ENCODE peak calls at places on chromosomes 12 and 14, in five cellular contexts. One of them, this sample, is unnamed.

GRCh38 chr14:23436327-23437141 is 1.1 kb upstream of the MYH7 start:
- DNase-seq in mesendoderm: peak; percentile 19
- DNase-seq in IMR-90: no peak
- DNase-seq in H9: no peak
- DNase-seq in mesenchymal stem cell: no peak
- DNase-seq in this sample: no peak

GRCh38 chr12:884746-885414 is 64.6 kb downstream of the RAD52 start:
- DNase-seq in mesendoderm: no peak
- DNase-seq in IMR-90: no peak
- DNase-seq in H9: no peak
- DNase-seq in mesenchymal stem cell: no peak
- DNase-seq in this sample: no peak

GRCh38 chr14:86897224-86897623 is 1095.8 kb downstream of the GALC start:
- DNase-seq in mesendoderm: no peak
- DNase-seq in IMR-90: no peak
- DNase-seq in H9: no peak
- DNase-seq in mesenchymal stem cell: no peak
- DNase-seq in this sample: no peak

GRCh38 chr12:57552692-57553321 is 3.0 kb downstream of the KIF5A start:
- DNase-seq in mesendoderm: no peak
- DNase-seq in IMR-90: peak; percentile 36
- DNase-seq in H9: no peak
- DNase-seq in mesenchymal stem cell: peak; percentile 78
- DNase-seq in this sample: no peak

GRCh38 chr14:77980475-77981321 is 180.8 kb downstream of the ADCK1 start:
- DNase-seq in mesendoderm: peak; percentile 57
- DNase-seq in IMR-90: no peak
- DNase-seq in H9: peak; percentile 68
- DNase-seq in mesenchymal stem cell: no peak
- DNase-seq in this sample: no peak

GRCh38 chr14:102776761-102777710 is at the start of gene TRAF3:
- DNase-seq in mesendoderm: no peak
- DNase-seq in IMR-90: peak; percentile 77
- DNase-seq in H9: peak; percentile 27
- DNase-seq in mesenchymal stem cell: peak; percentile 83
- DNase-seq in this sample: no peak

GRCh38 chr12:32116897-32117296 is 10.2 kb downstream of the BICD1 start:
- DNase-seq in mesendoderm: no peak
- DNase-seq in IMR-90: peak; percentile 65
- DNase-seq in H9: peak; percentile 0
- DNase-seq in mesenchymal stem cell: peak; percentile 61
- DNase-seq in this sample: no peak

GRCh38 chr12:124830306-124830705 is 33.4 kb downstream of the SCARB1 start:
- DNase-seq in mesendoderm: no peak
- DNase-seq in IMR-90: no peak
- DNase-seq in H9: no peak
- DNase-seq in mesenchymal stem cell: no peak
- DNase-seq in this sample: no peak

GRCh38 chr12:1184402-1184801 is 193.4 kb downstream of the ERC1 start:
- DNase-seq in mesendoderm: no peak
- DNase-seq in IMR-90: peak; percentile 72
- DNase-seq in H9: no peak
- DNase-seq in mesenchymal stem cell: no peak
- DNase-seq in this sample: no peak

GRCh38 chr14:99427632-99428315 is 52.9 kb downstream of the SETD3 start:
- DNase-seq in mesendoderm: peak; percentile 76
- DNase-seq in IMR-90: peak; percentile 56
- DNase-seq in H9: no peak
- DNase-seq in mesenchymal stem cell: peak; percentile 97
- DNase-seq in this sample: no peak

GRCh38 chr12:27462151-27462694 is 15.7 kb downstream of the SMCO2 start:
- DNase-seq in mesendoderm: no peak
- DNase-seq in IMR-90: peak; percentile 87
- DNase-seq in H9: no peak
- DNase-seq in mesenchymal stem cell: no peak
- DNase-seq in this sample: no peak

GRCh38 chr14:24231263-24232120 is 675 bp downstream of the NEDD8 start:
- DNase-seq in mesendoderm: no peak
- DNase-seq in IMR-90: no peak
- DNase-seq in H9: no peak
- DNase-seq in mesenchymal stem cell: no peak
- DNase-seq in this sample: no peak

GRCh38 chr14:25406818-25407217 is 356.9 kb upstream of the STXBP6 start:
- DNase-seq in mesendoderm: peak; percentile 80
- DNase-seq in IMR-90: peak; percentile 8
- DNase-seq in H9: peak; percentile 56
- DNase-seq in mesenchymal stem cell: no peak
- DNase-seq in this sample: peak; percentile 56

GRCh38 chr12:93624595-93625294 is 52.3 kb downstream of the SOCS2 start:
- DNase-seq in mesendoderm: peak; percentile 82
- DNase-seq in IMR-90: peak; percentile 98
- DNase-seq in H9: peak; percentile 5
- DNase-seq in mesenchymal stem cell: peak; percentile 98
- DNase-seq in this sample: no peak

GRCh38 chr12:113766880-113767878 is 198.9 kb downstream of the RBM19 start:
- DNase-seq in mesendoderm: peak; percentile 91
- DNase-seq in IMR-90: peak; percentile 78
- DNase-seq in H9: peak; percentile 49
- DNase-seq in mesenchymal stem cell: peak; percentile 80
- DNase-seq in this sample: peak; percentile 58

GRCh38 chr12:122366685-122367475 is 55.6 kb downstream of the CLIP1 start:
- DNase-seq in mesendoderm: peak; percentile 98
- DNase-seq in IMR-90: peak; percentile 90
- DNase-seq in H9: peak; percentile 66
- DNase-seq in mesenchymal stem cell: peak; percentile 96
- DNase-seq in this sample: peak; percentile 14

GRCh38 chr12:45130881-45131281 is 80.0 kb upstream of the DBX2 start:
- DNase-seq in mesendoderm: peak; percentile 82
- DNase-seq in IMR-90: peak; percentile 63
- DNase-seq in H9: peak; percentile 70
- DNase-seq in mesenchymal stem cell: peak; percentile 51
- DNase-seq in this sample: peak; percentile 56

GRCh38 chr14:24329073-24329663 is 5.7 kb downstream of the ADCY4 start:
- DNase-seq in mesendoderm: no peak
- DNase-seq in IMR-90: no peak
- DNase-seq in H9: no peak
- DNase-seq in mesenchymal stem cell: no peak
- DNase-seq in this sample: no peak

GRCh38 chr12:109732321-109733305 is 19.0 kb downstream of the FAM222A start:
- DNase-seq in mesendoderm: no peak
- DNase-seq in IMR-90: no peak
- DNase-seq in H9: peak; percentile 22
- DNase-seq in mesenchymal stem cell: no peak
- DNase-seq in this sample: no peak

GRCh38 chr12:101064721-101065120 is 145.3 kb downstream of the SLC5A8 start:
- DNase-seq in mesendoderm: no peak
- DNase-seq in IMR-90: no peak
- DNase-seq in H9: no peak
- DNase-seq in mesenchymal stem cell: no peak
- DNase-seq in this sample: no peak

GRCh38 chr14:103763730-103764488 is 48.3 kb downstream of the ZFYVE21 start:
- DNase-seq in mesendoderm: no peak
- DNase-seq in IMR-90: no peak
- DNase-seq in H9: no peak
- DNase-seq in mesenchymal stem cell: no peak
- DNase-seq in this sample: no peak

GRCh38 chr12:20588057-20588456 is 107.1 kb upstream of the SLCO1C1 start:
- DNase-seq in mesendoderm: peak; percentile 11
- DNase-seq in IMR-90: no peak
- DNase-seq in H9: no peak
- DNase-seq in mesenchymal stem cell: no peak
- DNase-seq in this sample: no peak

GRCh38 chr12:11716794-11717532 is 67.5 kb downstream of the ETV6 start:
- DNase-seq in mesendoderm: no peak
- DNase-seq in IMR-90: peak; percentile 56
- DNase-seq in H9: no peak
- DNase-seq in mesenchymal stem cell: peak; percentile 90
- DNase-seq in this sample: no peak

DNA sequence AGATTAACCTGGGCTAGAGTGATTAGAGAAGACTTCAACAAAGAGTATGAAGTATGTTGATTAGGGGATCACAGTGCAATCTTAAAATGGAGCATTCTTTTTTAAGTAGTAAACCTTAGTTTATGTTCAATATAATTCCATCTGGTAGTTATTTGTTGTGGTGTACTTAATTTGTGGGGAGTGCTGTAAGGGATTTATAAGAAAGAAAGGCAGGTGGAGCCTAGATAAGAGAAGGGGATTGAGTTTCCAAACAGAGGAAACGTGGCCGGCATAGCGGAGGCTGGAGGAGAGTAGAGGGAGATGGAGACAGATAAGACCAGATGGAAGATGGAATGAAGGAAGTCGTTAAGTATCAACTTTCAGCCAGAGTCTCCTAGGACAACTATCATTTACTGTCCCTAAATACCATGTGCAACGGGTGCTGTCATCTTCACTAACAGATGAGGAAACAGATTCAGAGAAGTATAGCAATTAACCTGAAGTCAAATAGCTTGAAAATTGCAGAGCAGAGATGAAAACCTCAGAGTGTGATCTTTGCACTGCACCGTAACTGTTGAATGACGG is 38.1 kb downstream of the GOLGA5 start:
- DNase-seq in mesendoderm: peak; percentile 54
- DNase-seq in IMR-90: no peak
- DNase-seq in H9: no peak
- DNase-seq in mesenchymal stem cell: no peak
- DNase-seq in this sample: no peak
- H3K18ac ChIP-seq in mesendoderm: no peak overlapping the region
- H3K18ac ChIP-seq in IMR-90: no peak overlapping the region
- H3K18ac ChIP-seq in H9: no peak overlapping the region
- H3K18ac ChIP-seq in mesenchymal stem cell: no peak overlapping the region
- H3K18ac ChIP-seq in this sample: no peak overlapping the region

DNA sequence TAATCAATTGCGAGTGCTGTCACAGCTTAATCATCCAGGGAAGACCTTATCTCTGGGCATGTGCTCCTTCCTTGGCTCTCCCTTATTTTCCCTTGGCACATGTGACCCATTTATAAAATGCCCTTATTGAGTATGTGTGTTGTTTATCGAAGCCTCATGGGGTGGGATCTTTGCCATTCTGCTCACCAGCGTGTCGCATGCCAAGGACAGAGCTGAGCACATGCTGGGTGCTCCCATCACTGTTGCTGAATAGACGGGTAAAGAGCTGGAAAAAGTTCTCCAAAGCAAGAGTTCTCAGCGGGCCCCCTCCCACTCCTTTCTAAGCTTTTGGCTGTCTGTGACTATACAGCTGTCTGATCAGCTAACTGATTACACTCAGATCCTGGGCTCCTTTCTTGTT is 71.4 kb downstream of the TMEM132C start:
- DNase-seq in mesendoderm: peak; percentile 29
- DNase-seq in IMR-90: no peak
- DNase-seq in H9: no peak
- DNase-seq in mesenchymal stem cell: no peak
- DNase-seq in this sample: no peak
- H3K18ac ChIP-seq in mesendoderm: no peak overlapping the region
- H3K18ac ChIP-seq in IMR-90: no peak overlapping the region
- H3K18ac ChIP-seq in H9: no peak overlapping the region
- H3K18ac ChIP-seq in mesenchymal stem cell: no peak overlapping the region
- H3K18ac ChIP-seq in this sample: no peak overlapping the region

DNA sequence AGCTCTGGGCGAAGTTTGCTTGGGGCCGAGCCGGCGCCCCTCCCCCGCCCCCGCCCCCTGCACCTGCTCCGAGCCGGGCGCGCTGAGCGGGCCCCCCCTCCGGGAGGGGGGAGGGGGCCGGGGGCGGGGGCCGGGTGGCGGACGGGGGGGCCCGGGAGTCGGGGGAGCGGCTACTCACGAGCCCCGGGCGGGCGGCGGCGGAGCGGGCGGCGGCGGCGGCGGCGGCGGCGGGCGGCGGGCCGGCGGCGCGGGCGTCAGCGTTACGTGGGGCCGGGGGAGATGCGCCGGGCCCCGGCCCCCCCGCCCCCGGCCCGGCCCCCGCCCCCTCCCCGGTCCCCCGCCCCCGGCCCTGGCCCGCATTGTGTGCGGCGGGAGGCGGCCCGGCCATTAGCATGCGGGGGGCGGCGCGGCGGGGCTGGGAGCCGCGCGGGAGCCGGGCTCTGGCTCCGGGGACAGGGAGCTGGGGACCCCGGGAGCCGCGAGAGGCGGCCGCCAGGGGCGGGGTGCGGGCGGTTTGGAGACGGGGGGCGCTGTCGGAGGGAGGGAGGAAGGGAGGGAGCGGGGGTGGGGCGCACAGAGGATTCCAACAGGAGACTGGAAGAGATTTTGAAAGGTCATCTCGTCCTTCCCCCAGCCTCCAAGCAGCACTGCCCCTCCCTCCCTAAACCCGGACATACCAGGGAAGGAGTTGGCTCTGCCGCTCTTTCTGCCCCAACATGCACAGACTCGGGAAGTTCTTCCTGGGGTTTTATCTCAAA is at the start of gene ZNF219:
- DNase-seq in mesendoderm: peak; percentile 88
- DNase-seq in IMR-90: peak; percentile 27
- DNase-seq in H9: peak; percentile 83
- DNase-seq in mesenchymal stem cell: peak; percentile 52
- DNase-seq in this sample: peak; percentile 79
- H3K18ac ChIP-seq in mesendoderm: peak within 1 kb of the TSS; percentile 99
- H3K18ac ChIP-seq in IMR-90: peak within 1 kb of the TSS; percentile 85
- H3K18ac ChIP-seq in H9: peak within 1 kb of the TSS; percentile 72
- H3K18ac ChIP-seq in mesenchymal stem cell: peak within 1 kb of the TSS; percentile 42
- H3K18ac ChIP-seq in this sample: peak within 1 kb of the TSS; percentile 5

GRCh38 chr12:6912164-6912956 is 2.0 kb upstream of the ENO2 start:
- DNase-seq in mesendoderm: no peak
- DNase-seq in IMR-90: no peak
- DNase-seq in H9: no peak
- DNase-seq in mesenchymal stem cell: no peak
- DNase-seq in this sample: no peak

GRCh38 chr12:6915023-6915788 is 826 bp downstream of the ENO2 start:
- DNase-seq in mesendoderm: peak; percentile 92
- DNase-seq in IMR-90: no peak
- DNase-seq in H9: peak; percentile 86
- DNase-seq in mesenchymal stem cell: peak; percentile 52
- DNase-seq in this sample: peak; percentile 68

GRCh38 chr12:6916426-6917200 is 2.2 kb downstream of the ENO2 start:
- DNase-seq in mesendoderm: no peak
- DNase-seq in IMR-90: no peak
- DNase-seq in H9: no peak
- DNase-seq in mesenchymal stem cell: no peak
- DNase-seq in this sample: no peak

GRCh38 chr12:6915789-6916285 is 1.5 kb downstream of the ENO2 start:
- DNase-seq in mesendoderm: no peak
- DNase-seq in IMR-90: no peak
- DNase-seq in H9: no peak
- DNase-seq in mesenchymal stem cell: no peak
- DNase-seq in this sample: no peak

DNA sequence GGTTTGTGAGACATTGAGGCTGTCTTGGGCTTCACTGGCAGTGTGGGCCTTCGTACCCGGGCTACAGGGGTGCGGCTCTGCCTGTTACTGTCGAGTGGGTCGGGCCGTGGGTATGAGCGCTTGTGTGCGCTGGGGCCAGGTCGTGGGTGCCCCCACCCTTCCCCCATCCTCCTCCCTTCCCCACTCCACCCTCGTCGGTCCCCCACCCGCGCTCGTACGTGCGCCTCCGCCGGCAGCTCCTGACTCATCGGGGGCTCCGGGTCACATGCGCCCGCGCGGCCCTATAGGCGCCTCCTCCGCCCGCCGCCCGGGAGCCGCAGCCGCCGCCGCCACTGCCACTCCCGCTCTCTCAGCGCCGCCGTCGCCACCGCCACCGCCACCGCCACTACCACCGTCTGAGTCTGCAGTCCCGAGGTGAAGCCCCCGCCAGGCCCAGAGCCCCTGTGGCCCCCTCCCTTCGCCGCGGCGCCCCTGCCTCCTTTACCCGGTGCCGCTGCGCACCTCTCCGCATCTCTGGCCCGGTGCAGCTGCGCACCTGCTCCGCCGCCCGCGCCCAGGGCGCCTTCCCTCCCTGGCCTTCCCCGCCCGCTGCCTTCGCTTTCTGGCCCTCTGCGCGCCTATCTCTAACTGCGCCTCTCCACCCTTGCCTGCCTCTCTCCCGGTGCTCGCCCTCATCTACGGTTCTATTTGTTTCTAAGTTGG is at the start of gene ENO2:
- DNase-seq in mesendoderm: peak; percentile 48
- DNase-seq in IMR-90: peak; percentile 63
- DNase-seq in H9: peak; percentile 71
- DNase-seq in mesenchymal stem cell: peak; percentile 73
- DNase-seq in this sample: peak; percentile 56
- H3K18ac ChIP-seq in mesendoderm: peak within 1 kb of the TSS; percentile 19
- H3K18ac ChIP-seq in IMR-90: peak within 1 kb of the TSS; percentile 85
- H3K18ac ChIP-seq in H9: peak within 1 kb of the TSS; percentile 82
- H3K18ac ChIP-seq in mesenchymal stem cell: peak within 1 kb of the TSS; percentile 84
- H3K18ac ChIP-seq in this sample: peak within 1 kb of the TSS; percentile 99